ENCODE peak calls at places on chromosomes 16 and 17, in five cellular contexts. One of them, this sample, is unnamed.
A peak's percentile ranks its signal among the peaks of the same experiment; 100 is the strongest.

GRCh38 chr16:19696312-19696711 is 21.7 kb downstream of the KNOP1 start:
- DNase-seq in NCI-H1694: peak; percentile 54
- DNase-seq in NCI-H2081: peak; percentile 80
- DNase-seq in Calu3: peak; percentile 76
- DNase-seq in non-pigmented ciliary epithelial cell: peak; percentile 76
- DNase-seq in this sample: peak; percentile 44

GRCh38 chr17:965311-965989 is 14.1 kb downstream of the NXN start:
- DNase-seq in NCI-H1694: no peak
- DNase-seq in NCI-H2081: no peak
- DNase-seq in Calu3: no peak
- DNase-seq in non-pigmented ciliary epithelial cell: no peak
- DNase-seq in this sample: no peak

GRCh38 chr16:73966851-73967250 is 329.8 kb upstream of the PSMD7 start:
- DNase-seq in NCI-H1694: no peak
- DNase-seq in NCI-H2081: no peak
- DNase-seq in Calu3: no peak
- DNase-seq in non-pigmented ciliary epithelial cell: no peak
- DNase-seq in this sample: no peak

GRCh38 chr17:81683208-81683583 is 401 bp downstream of the ARL16 start:
- DNase-seq in NCI-H1694: no peak
- DNase-seq in NCI-H2081: no peak
- DNase-seq in Calu3: no peak
- DNase-seq in non-pigmented ciliary epithelial cell: no peak
- DNase-seq in this sample: no peak

GRCh38 chr17:30393491-30393890 is 14.8 kb downstream of the CPD start:
- DNase-seq in NCI-H1694: peak; percentile 31
- DNase-seq in NCI-H2081: no peak
- DNase-seq in Calu3: no peak
- DNase-seq in non-pigmented ciliary epithelial cell: no peak
- DNase-seq in this sample: no peak

GRCh38 chr16:48564544-48565444 is 45.2 kb downstream of the N4BP1 start:
- DNase-seq in NCI-H1694: no peak
- DNase-seq in NCI-H2081: no peak
- DNase-seq in Calu3: no peak
- DNase-seq in non-pigmented ciliary epithelial cell: no peak
- DNase-seq in this sample: no peak

GRCh38 chr17:38730526-38731379 is 612 bp downstream of the CISD3 start:
- DNase-seq in NCI-H1694: no peak
- DNase-seq in NCI-H2081: peak; percentile 69
- DNase-seq in Calu3: peak; percentile 90
- DNase-seq in non-pigmented ciliary epithelial cell: no peak
- DNase-seq in this sample: no peak

GRCh38 chr17:60901806-60902205 is 224.2 kb downstream of the BCAS3 start:
- DNase-seq in NCI-H1694: no peak
- DNase-seq in NCI-H2081: no peak
- DNase-seq in Calu3: no peak
- DNase-seq in non-pigmented ciliary epithelial cell: peak; percentile 45
- DNase-seq in this sample: no peak

GRCh38 chr17:74390680-74391653 is 23.7 kb downstream of the GPR142 start:
- DNase-seq in NCI-H1694: no peak
- DNase-seq in NCI-H2081: no peak
- DNase-seq in Calu3: no peak
- DNase-seq in non-pigmented ciliary epithelial cell: no peak
- DNase-seq in this sample: no peak

GRCh38 chr17:73103661-73104335 is 11.3 kb upstream of the SLC39A11 start:
- DNase-seq in NCI-H1694: no peak
- DNase-seq in NCI-H2081: no peak
- DNase-seq in Calu3: no peak
- DNase-seq in non-pigmented ciliary epithelial cell: peak; percentile 15
- DNase-seq in this sample: no peak

GRCh38 chr17:33389506-33390141 is 96.5 kb upstream of the ASIC2 start:
- DNase-seq in NCI-H1694: no peak
- DNase-seq in NCI-H2081: no peak
- DNase-seq in Calu3: no peak
- DNase-seq in non-pigmented ciliary epithelial cell: no peak
- DNase-seq in this sample: no peak

GRCh38 chr17:57375770-57376181 is 119.5 kb downstream of the MSI2 start:
- DNase-seq in NCI-H1694: no peak
- DNase-seq in NCI-H2081: no peak
- DNase-seq in Calu3: peak; percentile 28
- DNase-seq in non-pigmented ciliary epithelial cell: no peak
- DNase-seq in this sample: no peak

GRCh38 chr16:57618306-57619132 is 9.9 kb upstream of the ADGRG1 start:
- DNase-seq in NCI-H1694: no peak
- DNase-seq in NCI-H2081: no peak
- DNase-seq in Calu3: peak; percentile 76
- DNase-seq in non-pigmented ciliary epithelial cell: no peak
- DNase-seq in this sample: no peak

GRCh38 chr16:79601092-79601977 is 798 bp upstream of the MAF start:
- DNase-seq in NCI-H1694: no peak
- DNase-seq in NCI-H2081: no peak
- DNase-seq in Calu3: peak; percentile 22
- DNase-seq in non-pigmented ciliary epithelial cell: no peak
- DNase-seq in this sample: no peak

GRCh38 chr17:40224707-40225092 is 5.6 kb downstream of the WIPF2 start:
- DNase-seq in NCI-H1694: no peak
- DNase-seq in NCI-H2081: no peak
- DNase-seq in Calu3: no peak
- DNase-seq in non-pigmented ciliary epithelial cell: no peak
- DNase-seq in this sample: peak; percentile 47

GRCh38 chr17:50257574-50258224 is 16.6 kb upstream of the TMEM92 start:
- DNase-seq in NCI-H1694: no peak
- DNase-seq in NCI-H2081: no peak
- DNase-seq in Calu3: no peak
- DNase-seq in non-pigmented ciliary epithelial cell: no peak
- DNase-seq in this sample: no peak

GRCh38 chr17:50272711-50273653 is 1.3 kb upstream of the TMEM92 start:
- DNase-seq in NCI-H1694: peak; percentile 37
- DNase-seq in NCI-H2081: peak; percentile 29
- DNase-seq in Calu3: peak; percentile 83
- DNase-seq in non-pigmented ciliary epithelial cell: no peak
- DNase-seq in this sample: peak; percentile 30

GRCh38 chr17:33385133-33385532 is 92.0 kb upstream of the ASIC2 start:
- DNase-seq in NCI-H1694: no peak
- DNase-seq in NCI-H2081: no peak
- DNase-seq in Calu3: no peak
- DNase-seq in non-pigmented ciliary epithelial cell: no peak
- DNase-seq in this sample: no peak

GRCh38 chr17:57407287-57408063 is 151.2 kb downstream of the MSI2 start:
- DNase-seq in NCI-H1694: no peak
- DNase-seq in NCI-H2081: peak; percentile 40
- DNase-seq in Calu3: peak; percentile 75
- DNase-seq in non-pigmented ciliary epithelial cell: no peak
- DNase-seq in this sample: no peak

GRCh38 chr16:56631832-56632159 is 663 bp upstream of the MT1M start:
- DNase-seq in NCI-H1694: no peak
- DNase-seq in NCI-H2081: no peak
- DNase-seq in Calu3: no peak
- DNase-seq in non-pigmented ciliary epithelial cell: no peak
- DNase-seq in this sample: no peak

GRCh38 chr16:85995591-85996461 is 96.9 kb downstream of the IRF8 start:
- DNase-seq in NCI-H1694: no peak
- DNase-seq in NCI-H2081: no peak
- DNase-seq in Calu3: no peak
- DNase-seq in non-pigmented ciliary epithelial cell: no peak
- DNase-seq in this sample: no peak

GRCh38 chr17:29155235-29155965 is 24.8 kb downstream of the MYO18A start:
- DNase-seq in NCI-H1694: no peak
- DNase-seq in NCI-H2081: no peak
- DNase-seq in Calu3: peak; percentile 79
- DNase-seq in non-pigmented ciliary epithelial cell: no peak
- DNase-seq in this sample: no peak

GRCh38 chr16:10972956-10973464 is 28.6 kb downstream of the CLEC16A start:
- DNase-seq in NCI-H1694: no peak
- DNase-seq in NCI-H2081: no peak
- DNase-seq in Calu3: no peak
- DNase-seq in non-pigmented ciliary epithelial cell: no peak
- DNase-seq in this sample: no peak

GRCh38 chr17:40068917-40069750 is 6.4 kb downstream of the THRA start:
- DNase-seq in NCI-H1694: peak; percentile 74
- DNase-seq in NCI-H2081: peak; percentile 68
- DNase-seq in Calu3: peak; percentile 71
- DNase-seq in non-pigmented ciliary epithelial cell: no peak
- DNase-seq in this sample: peak; percentile 97

GRCh38 chr17:41919165-41919817 is 540 bp upstream of the ACLY start:
- DNase-seq in NCI-H1694: peak; percentile 28
- DNase-seq in NCI-H2081: peak; percentile 46
- DNase-seq in Calu3: peak; percentile 62
- DNase-seq in non-pigmented ciliary epithelial cell: no peak
- DNase-seq in this sample: no peak

GRCh38 chr17:75262112-75262606 is 480 bp downstream of the MRPS7 start:
- DNase-seq in NCI-H1694: no peak
- DNase-seq in NCI-H2081: no peak
- DNase-seq in Calu3: no peak
- DNase-seq in non-pigmented ciliary epithelial cell: no peak
- DNase-seq in this sample: peak; percentile 47

GRCh38 chr17:46727572-46728348 is 90.7 kb downstream of the WNT3 start:
- DNase-seq in NCI-H1694: no peak
- DNase-seq in NCI-H2081: no peak
- DNase-seq in Calu3: no peak
- DNase-seq in non-pigmented ciliary epithelial cell: peak; percentile 76
- DNase-seq in this sample: no peak

GRCh38 chr16:69924777-69925191 is 26.4 kb upstream of the CLEC18A start:
- DNase-seq in NCI-H1694: no peak
- DNase-seq in NCI-H2081: no peak
- DNase-seq in Calu3: no peak
- DNase-seq in non-pigmented ciliary epithelial cell: peak; percentile 65
- DNase-seq in this sample: no peak

GRCh38 chr16:10981697-10982216 is 37.4 kb downstream of the CLEC16A start:
- DNase-seq in NCI-H1694: no peak
- DNase-seq in NCI-H2081: no peak
- DNase-seq in Calu3: peak; percentile 37
- DNase-seq in non-pigmented ciliary epithelial cell: no peak
- DNase-seq in this sample: no peak

GRCh38 chr17:35241520-35241919 is 1.4 kb upstream of the SLFN5 start:
- DNase-seq in NCI-H1694: no peak
- DNase-seq in NCI-H2081: no peak
- DNase-seq in Calu3: no peak
- DNase-seq in non-pigmented ciliary epithelial cell: no peak
- DNase-seq in this sample: no peak